ENCODE peak calls at places on chromosomes 4 and X, in eight cellular contexts. S is fibroblast of mammary gland; C is substantia nigra; Y is HEK293T; W is WTC11; D is NCI-H2081; R is effector CD4-positive, alpha-beta T cell; Z is stomach. E is an unnamed sample.
A peak's percentile ranks its signal among the peaks of the same experiment; 100 is the strongest.

GRCh38 chrX:32673193-32673592 is 538.2 kb downstream of the DMD start:
- DNase-seq in S (peak; percentile 1), C (no peak), Y (no peak), W (no peak), D (no peak), R (no peak), Z (no peak), E (peak; percentile 2)

GRCh38 chrX:130523460-130524394 is 121.9 kb downstream of the RBMX2 start:
- DNase-seq in S (peak; percentile 11), C (no peak), Y (peak; percentile 68), W (peak; percentile 14), D (no peak), R (no peak), Z (peak; percentile 46), E (peak; percentile 11)

GRCh38 chrX:9211269-9211668 is 177.3 kb upstream of the FAM9B start:
- DNase-seq in S (no peak), C (no peak), Y (no peak), W (no peak), D (no peak), R (no peak), Z (no peak), E (no peak)

GRCh38 chrX:2691543-2692220 is 587 bp downstream of the CD99 start:
- DNase-seq in S (peak; percentile 50), C (no peak), Y (no peak), W (no peak), D (no peak), R (no peak), Z (peak; percentile 29), E (no peak)

GRCh38 chrX:21529771-21530170 is 128.4 kb downstream of the KLHL34 start:
- DNase-seq in S (peak; percentile 10), C (no peak), Y (no peak), W (no peak), D (no peak), R (no peak), Z (no peak), E (peak; percentile 0)

GRCh38 chr4:98566491-98567008 is 91.9 kb downstream of the TSPAN5 start:
- DNase-seq in S (peak; percentile 49), C (peak; percentile 28), Y (no peak), W (no peak), D (no peak), R (no peak), Z (no peak), E (no peak)

GRCh38 chrX:10902001-10902400 is 209.1 kb upstream of the HCCS start:
- DNase-seq in S (peak; percentile 69), C (no peak), Y (no peak), W (no peak), D (no peak), R (no peak), Z (no peak), E (peak; percentile 89)

GRCh38 chrX:56222473-56223000 is 9.6 kb upstream of the KLF8 start:
- DNase-seq in S (no peak), C (no peak), Y (no peak), W (no peak), D (no peak), R (no peak), Z (no peak), E (no peak)

GRCh38 chr4:54897590-54897989 is 227.8 kb downstream of the KDR start:
- DNase-seq in S (no peak), C (no peak), Y (no peak), W (no peak), D (no peak), R (no peak), Z (no peak), E (no peak)

GRCh38 chr4:152273343-152273742 is 262.5 kb downstream of the FBXW7 start:
- DNase-seq in S (peak; percentile 16), C (no peak), Y (no peak), W (no peak), D (no peak), R (no peak), Z (no peak), E (peak; percentile 74)

GRCh38 chr4:82833696-82834313 is 35.2 kb upstream of the SCD5 start:
- DNase-seq in S (peak; percentile 86), C (no peak), Y (peak; percentile 41), W (no peak), D (no peak), R (no peak), Z (no peak), E (peak; percentile 32)

GRCh38 chr4:120857312-120857711 is 65.2 kb downstream of the PRDM5 start:
- DNase-seq in S (peak; percentile 85), C (no peak), Y (no peak), W (no peak), D (no peak), R (no peak), Z (no peak), E (no peak)

GRCh38 chr4:109162759-109163158 is 139.7 kb downstream of the COL25A1 start:
- DNase-seq in S (no peak), C (no peak), Y (no peak), W (no peak), D (no peak), R (no peak), Z (no peak), E (no peak)

GRCh38 chrX:54492340-54492739 is 3.7 kb downstream of the FGD1 start:
- DNase-seq in S (peak; percentile 77), C (no peak), Y (no peak), W (no peak), D (no peak), R (no peak), Z (no peak), E (peak; percentile 23)

GRCh38 chr4:95387719-95388118 is 161.1 kb downstream of the UNC5C start:
- DNase-seq in S (no peak), C (no peak), Y (no peak), W (no peak), D (no peak), R (no peak), Z (no peak), E (no peak)

GRCh38 chrX:102339312-102340298 is 92.6 kb downstream of the NXF2 start:
- DNase-seq in S (no peak), C (no peak), Y (no peak), W (peak; percentile 10), D (no peak), R (peak; percentile 1), Z (no peak), E (no peak)

GRCh38 chrX:27998666-27999065 is 17.4 kb upstream of the DCAF8L1 start:
- DNase-seq in S (no peak), C (no peak), Y (no peak), W (no peak), D (no peak), R (no peak), Z (no peak), E (no peak)

GRCh38 chr4:172169871-172170270 is 356.7 kb downstream of the GALNTL6 start:
- DNase-seq in S (no peak), C (no peak), Y (no peak), W (no peak), D (no peak), R (no peak), Z (no peak), E (no peak)

E was measured in renal cortical epithelial cell.